ENCODE peak calls at places on chromosome 1, in seven cellular contexts. One of them, this sample, is unnamed.

GRCh38 chr1:231679109-231679508 is 52.5 kb downstream of the DISC1 start:
- DNase-seq in K562: no peak
- DNase-seq in bronchial epithelial cell: peak
- DNase-seq in upper lobe of right lung: no peak
- DNase-seq in H9: peak
- DNase-seq in WTC11: no peak
- DNase-seq in progenitor cell of endocrine pancreas: no peak
- DNase-seq in this sample: no peak

GRCh38 chr1:232384172-232384571 is 245.8 kb downstream of the SIPA1L2 start:
- DNase-seq in progenitor cell of endocrine pancreas: no peak
- DNase-seq in H9: no peak
- DNase-seq in bronchial epithelial cell: no peak
- DNase-seq in K562: no peak
- DNase-seq in upper lobe of right lung: no peak
- DNase-seq in WTC11: no peak
- DNase-seq in this sample: no peak

GRCh38 chr1:88544166-88544565 is 139.9 kb upstream of the PKN2 start:
- DNase-seq in H9: no peak
- DNase-seq in upper lobe of right lung: no peak
- DNase-seq in bronchial epithelial cell: no peak
- DNase-seq in progenitor cell of endocrine pancreas: no peak
- DNase-seq in K562: no peak
- DNase-seq in WTC11: no peak
- DNase-seq in this sample: no peak

GRCh38 chr1:32474954-32475353 is 10.1 kb downstream of the ZBTB8B start:
- DNase-seq in H9: no peak
- DNase-seq in K562: no peak
- DNase-seq in upper lobe of right lung: no peak
- DNase-seq in bronchial epithelial cell: no peak
- DNase-seq in progenitor cell of endocrine pancreas: no peak
- DNase-seq in WTC11: no peak
- DNase-seq in this sample: no peak

GRCh38 chr1:61241411-61241838 is 159.1 kb downstream of the NFIA start:
- DNase-seq in K562: no peak
- DNase-seq in bronchial epithelial cell: peak
- DNase-seq in progenitor cell of endocrine pancreas: no peak
- DNase-seq in upper lobe of right lung: no peak
- DNase-seq in H9: no peak
- DNase-seq in WTC11: no peak
- DNase-seq in this sample: no peak

GRCh38 chr1:48596036-48596435 is 124.0 kb upstream of the SPATA6 start:
- DNase-seq in upper lobe of right lung: no peak
- DNase-seq in K562: no peak
- DNase-seq in bronchial epithelial cell: no peak
- DNase-seq in WTC11: no peak
- DNase-seq in progenitor cell of endocrine pancreas: no peak
- DNase-seq in H9: peak
- DNase-seq in this sample: no peak

GRCh38 chr1:246608616-246609376 is 42.5 kb downstream of the CNST start:
- DNase-seq in upper lobe of right lung: peak
- DNase-seq in WTC11: no peak
- DNase-seq in progenitor cell of endocrine pancreas: no peak
- DNase-seq in H9: peak
- DNase-seq in K562: no peak
- DNase-seq in bronchial epithelial cell: peak
- DNase-seq in this sample: no peak

GRCh38 chr1:61140778-61141177 is 58.4 kb downstream of the NFIA start:
- DNase-seq in K562: no peak
- DNase-seq in H9: no peak
- DNase-seq in progenitor cell of endocrine pancreas: no peak
- DNase-seq in upper lobe of right lung: no peak
- DNase-seq in WTC11: no peak
- DNase-seq in bronchial epithelial cell: no peak
- DNase-seq in this sample: no peak

GRCh38 chr1:174968750-174969244 is 30.9 kb upstream of the CACYBP start:
- DNase-seq in K562: peak
- DNase-seq in H9: no peak
- DNase-seq in upper lobe of right lung: no peak
- DNase-seq in progenitor cell of endocrine pancreas: no peak
- DNase-seq in WTC11: no peak
- DNase-seq in bronchial epithelial cell: peak
- DNase-seq in this sample: no peak

GRCh38 chr1:161427733-161428516 is 60.2 kb upstream of the CFAP126 start:
- DNase-seq in K562: peak
- DNase-seq in WTC11: peak
- DNase-seq in upper lobe of right lung: no peak
- DNase-seq in progenitor cell of endocrine pancreas: no peak
- DNase-seq in H9: peak
- DNase-seq in bronchial epithelial cell: peak
- DNase-seq in this sample: no peak

GRCh38 chr1:162661336-162661735 is 29.1 kb downstream of the DDR2 start:
- DNase-seq in bronchial epithelial cell: no peak
- DNase-seq in upper lobe of right lung: no peak
- DNase-seq in K562: no peak
- DNase-seq in H9: no peak
- DNase-seq in progenitor cell of endocrine pancreas: no peak
- DNase-seq in WTC11: no peak
- DNase-seq in this sample: no peak

GRCh38 chr1:79959635-79960034 is 953.1 kb upstream of the ADGRL4 start:
- DNase-seq in progenitor cell of endocrine pancreas: no peak
- DNase-seq in upper lobe of right lung: no peak
- DNase-seq in H9: no peak
- DNase-seq in K562: no peak
- DNase-seq in WTC11: no peak
- DNase-seq in bronchial epithelial cell: no peak
- DNase-seq in this sample: no peak

GRCh38 chr1:200794506-200795065 is 55.9 kb downstream of the CAMSAP2 start:
- DNase-seq in K562: no peak
- DNase-seq in bronchial epithelial cell: no peak
- DNase-seq in H9: no peak
- DNase-seq in WTC11: no peak
- DNase-seq in upper lobe of right lung: no peak
- DNase-seq in progenitor cell of endocrine pancreas: no peak
- DNase-seq in this sample: no peak

GRCh38 chr1:23698466-23698865 is 6.9 kb downstream of the RPL11 start:
- DNase-seq in H9: no peak
- DNase-seq in bronchial epithelial cell: no peak
- DNase-seq in progenitor cell of endocrine pancreas: no peak
- DNase-seq in K562: no peak
- DNase-seq in WTC11: no peak
- DNase-seq in upper lobe of right lung: no peak
- DNase-seq in this sample: no peak
- TF ChIP-seq CTCF in H9: no peak
- TF ChIP-seq CTCF in bronchial epithelial cell: no peak
- TF ChIP-seq CTCF in progenitor cell of endocrine pancreas: no peak
- TF ChIP-seq CTCF in K562: no peak
- TF ChIP-seq CTCF in WTC11: no peak
- TF ChIP-seq CTCF in upper lobe of right lung: no peak
- TF ChIP-seq CTCF in this sample: no peak

DNA sequence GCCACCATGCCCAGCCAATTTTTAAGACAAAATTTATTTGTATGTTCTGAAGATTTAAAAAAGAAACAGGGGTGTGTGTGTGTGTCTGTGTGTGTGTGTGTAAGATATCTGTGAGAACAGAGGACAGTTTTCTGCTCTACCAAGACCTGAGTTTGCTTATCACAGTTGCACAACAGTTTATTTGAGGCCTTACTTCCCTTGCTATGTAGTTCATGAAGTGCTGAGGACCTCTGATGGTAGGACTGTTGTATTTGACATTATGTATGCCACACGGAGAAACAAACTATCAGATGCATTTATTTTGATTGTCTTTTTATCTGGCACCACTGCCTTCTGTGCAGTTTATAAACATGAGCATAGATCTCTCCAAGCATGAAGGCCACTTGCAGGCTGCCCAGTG is 355.2 kb downstream of the PBX1 start:
- DNase-seq in bronchial epithelial cell: peak
- DNase-seq in H9: no peak
- DNase-seq in K562: no peak
- DNase-seq in upper lobe of right lung: no peak
- DNase-seq in WTC11: no peak
- DNase-seq in progenitor cell of endocrine pancreas: no peak
- DNase-seq in this sample: no peak
- TF ChIP-seq CTCF in bronchial epithelial cell: peak
- TF ChIP-seq CTCF in H9: peak
- TF ChIP-seq CTCF in K562: no peak
- TF ChIP-seq CTCF in upper lobe of right lung: peak
- TF ChIP-seq CTCF in WTC11: no peak
- TF ChIP-seq CTCF in progenitor cell of endocrine pancreas: peak
- TF ChIP-seq CTCF in this sample: no peak

DNA sequence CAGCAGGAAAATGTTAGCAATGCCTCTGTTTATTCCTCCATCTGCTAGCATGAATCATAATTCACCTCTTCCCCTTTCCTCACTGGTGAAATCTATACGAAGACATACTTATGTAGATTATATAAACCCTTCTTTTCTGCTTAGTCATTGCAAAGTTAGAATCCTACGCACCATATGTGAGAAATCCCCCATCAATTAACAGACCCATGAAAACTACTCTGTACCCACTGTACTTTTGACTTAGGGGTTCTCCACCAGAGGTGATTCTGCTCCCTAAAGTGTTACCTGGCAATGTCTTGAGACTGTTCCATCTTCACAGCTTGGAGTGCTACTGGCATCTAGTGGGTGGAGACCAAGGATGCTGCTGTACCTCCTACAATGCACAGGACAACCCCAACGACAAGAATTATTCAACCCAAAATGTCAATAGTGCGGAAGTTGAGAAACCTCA is 49.6 kb upstream of the KCTD3 start:
- DNase-seq in H9: peak
- DNase-seq in WTC11: peak
- DNase-seq in K562: no peak
- DNase-seq in progenitor cell of endocrine pancreas: no peak
- DNase-seq in upper lobe of right lung: no peak
- DNase-seq in bronchial epithelial cell: peak
- DNase-seq in this sample: no peak
- TF ChIP-seq CTCF in H9: peak
- TF ChIP-seq CTCF in WTC11: no peak
- TF ChIP-seq CTCF in K562: no peak
- TF ChIP-seq CTCF in progenitor cell of endocrine pancreas: peak
- TF ChIP-seq CTCF in upper lobe of right lung: no peak
- TF ChIP-seq CTCF in bronchial epithelial cell: no peak
- TF ChIP-seq CTCF in this sample: peak

DNA sequence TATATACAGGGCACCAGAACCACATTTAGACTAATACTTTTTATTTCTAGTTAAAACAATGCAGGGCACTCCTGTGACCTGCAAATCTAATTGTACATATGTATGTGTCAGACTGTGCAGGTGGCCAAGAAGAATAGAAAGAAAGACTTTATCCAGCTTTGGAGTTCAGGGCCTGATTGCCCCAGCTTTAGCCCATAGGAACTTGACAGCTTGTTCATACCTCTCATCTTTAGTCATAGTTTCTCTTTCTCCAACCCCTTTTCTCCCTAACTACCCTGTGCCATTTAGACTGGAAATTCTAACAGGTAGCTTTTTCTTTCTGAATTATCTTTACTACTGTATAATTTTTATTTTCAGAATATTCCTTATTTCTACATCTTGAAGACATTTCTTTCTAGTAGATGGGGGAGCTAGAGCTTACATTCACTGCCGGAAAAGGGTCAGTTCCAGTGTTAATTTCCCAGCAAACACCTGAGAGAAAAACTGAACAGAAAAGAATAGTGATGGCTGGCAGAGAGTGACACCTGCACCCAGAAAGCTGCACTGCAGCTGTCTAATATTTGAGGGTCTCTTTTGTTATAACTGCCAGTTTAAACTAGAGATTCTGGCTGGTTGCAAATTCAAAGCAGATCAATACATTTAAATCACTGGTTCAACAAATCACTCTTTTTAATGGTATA is 8.4 kb downstream of the YBX1 start:
- DNase-seq in WTC11: no peak
- DNase-seq in K562: no peak
- DNase-seq in progenitor cell of endocrine pancreas: no peak
- DNase-seq in bronchial epithelial cell: peak
- DNase-seq in upper lobe of right lung: no peak
- DNase-seq in H9: no peak
- DNase-seq in this sample: no peak
- TF ChIP-seq CTCF in WTC11: no peak
- TF ChIP-seq CTCF in K562: no peak
- TF ChIP-seq CTCF in progenitor cell of endocrine pancreas: peak
- TF ChIP-seq CTCF in bronchial epithelial cell: peak
- TF ChIP-seq CTCF in upper lobe of right lung: peak
- TF ChIP-seq CTCF in H9: peak
- TF ChIP-seq CTCF in this sample: no peak

GRCh38 chr1:220454155-220454777 is 73.7 kb upstream of the MARK1 start:
- DNase-seq in K562: no peak
- DNase-seq in bronchial epithelial cell: no peak
- DNase-seq in upper lobe of right lung: no peak
- DNase-seq in WTC11: no peak
- DNase-seq in progenitor cell of endocrine pancreas: no peak
- DNase-seq in H9: no peak
- DNase-seq in this sample: no peak
- TF ChIP-seq CTCF in K562: no peak
- TF ChIP-seq CTCF in bronchial epithelial cell: no peak
- TF ChIP-seq CTCF in upper lobe of right lung: no peak
- TF ChIP-seq CTCF in WTC11: peak
- TF ChIP-seq CTCF in progenitor cell of endocrine pancreas: peak
- TF ChIP-seq CTCF in H9: peak
- TF ChIP-seq CTCF in this sample: peak

GRCh38 chr1:11650331-11650991 is 3.8 kb downstream of the FBXO2 start:
- DNase-seq in WTC11: peak
- DNase-seq in progenitor cell of endocrine pancreas: peak
- DNase-seq in K562: peak
- DNase-seq in upper lobe of right lung: peak
- DNase-seq in bronchial epithelial cell: peak
- DNase-seq in H9: peak
- DNase-seq in this sample: peak
- TF ChIP-seq CTCF in WTC11: no peak
- TF ChIP-seq CTCF in progenitor cell of endocrine pancreas: peak
- TF ChIP-seq CTCF in K562: peak
- TF ChIP-seq CTCF in upper lobe of right lung: peak
- TF ChIP-seq CTCF in bronchial epithelial cell: peak
- TF ChIP-seq CTCF in H9: peak
- TF ChIP-seq CTCF in this sample: peak

This sample was measured in type B pancreatic cell.